ENCODE peak calls at places on chromosomes 2 and 18, in eight cellular contexts. T, N, S, V, C, R, F and X are unnamed samples. For H3K4me1, the result is how much of the 10 kb centered on the place peaks cover.

GRCh38 chr2:127901339-127902072 is 15.8 kb upstream of the AMMECR1L start:
- DNase-seq in T (peak), N (peak), S (no peak), V (no peak), C (no peak), R (no peak), F (no peak), X (no peak)

GRCh38 chr2:101418704-101419663 is 31.7 kb upstream of the CREG2 start:
- DNase-seq in T (peak), N (peak), S (peak), V (peak), C (peak), R (peak), F (peak), X (peak)

GRCh38 chr2:240581811-240582210 is 4.7 kb upstream of the CAPN10 start:
- DNase-seq in T (no peak), N (no peak), S (no peak), V (peak), C (no peak), R (no peak), F (no peak), X (no peak)

GRCh38 chr2:216555274-216555673 is 56.6 kb downstream of the RPL37A start:
- DNase-seq in T (peak), N (no peak), S (no peak), V (peak), C (no peak), R (no peak), F (no peak), X (no peak)

GRCh38 chr2:163675389-163675788 is 60.4 kb downstream of the FIGN start:
- DNase-seq in T (no peak), N (no peak), S (no peak), V (no peak), C (no peak), R (no peak), F (no peak), X (no peak)

GRCh38 chr2:8803658-8804379 is 33.6 kb downstream of the KIDINS220 start:
- DNase-seq in T (peak), N (peak), S (peak), V (peak), C (no peak), R (no peak), F (no peak), X (no peak)

GRCh38 chr2:195318440-195319111 is 338.4 kb upstream of the SLC39A10 start:
- DNase-seq in T (peak), N (peak), S (peak), V (peak), C (peak), R (peak), F (peak), X (peak)

GRCh38 chr2:160376576-160376975 is 117.0 kb downstream of the RBMS1 start:
- DNase-seq in T (peak), N (no peak), S (no peak), V (peak), C (peak), R (peak), F (no peak), X (no peak)

GRCh38 chr2:68253211-68254068 is 1.1 kb upstream of the PPP3R1 start:
- DNase-seq in T (peak), N (peak), S (no peak), V (peak), C (peak), R (no peak), F (peak), X (peak)

GRCh38 chr18:10739152-10739551 is 213.3 kb downstream of the NAPG start:
- DNase-seq in T (no peak), N (no peak), S (no peak), V (peak), C (no peak), R (no peak), F (no peak), X (no peak)

GRCh38 chr2:164850235-164850634 is 8.6 kb upstream of the COBLL1 start:
- DNase-seq in T (no peak), N (no peak), S (no peak), V (no peak), C (no peak), R (no peak), F (no peak), X (no peak)

GRCh38 chr2:28956415-28956826 is 24.7 kb upstream of the TOGARAM2 start:
- DNase-seq in T (peak), N (peak), S (peak), V (no peak), C (peak), R (peak), F (no peak), X (no peak)

GRCh38 chr2:200003444-200003843 is 48.1 kb downstream of the MAIP1 start:
- DNase-seq in T (peak), N (no peak), S (no peak), V (peak), C (peak), R (no peak), F (no peak), X (no peak)

GRCh38 chr2:172234716-172235661 is 132.3 kb upstream of the DLX2 start:
- DNase-seq in T (peak), N (peak), S (no peak), V (no peak), C (peak), R (peak), F (no peak), X (no peak)

GRCh38 chr2:206230060-206230890 is 44.2 kb upstream of the ZDBF2 start:
- DNase-seq in T (peak), N (peak), S (peak), V (no peak), C (peak), R (peak), F (peak), X (no peak)

GRCh38 chr2:233101826-233102225 is 41.7 kb downstream of the INPP5D start:
- DNase-seq in T (no peak), N (no peak), S (no peak), V (no peak), C (no peak), R (no peak), F (no peak), X (peak)

GRCh38 chr2:127015106-127015910 is 91.6 kb downstream of the BIN1 start:
- DNase-seq in T (peak), N (no peak), S (no peak), V (peak), C (no peak), R (no peak), F (no peak), X (no peak)

GRCh38 chr2:196249171-196249570 is 77.8 kb upstream of the STK17B start:
- DNase-seq in T (peak), N (no peak), S (no peak), V (no peak), C (no peak), R (no peak), F (no peak), X (no peak)

GRCh38 chr2:7999683-8000476 is 682.0 kb upstream of the ID2 start:
- DNase-seq in T (peak), N (no peak), S (no peak), V (no peak), C (no peak), R (peak), F (no peak), X (no peak)

GRCh38 chr18:66079401-66079800 is 328.6 kb downstream of the CDH7 start:
- DNase-seq in T (no peak), N (no peak), S (no peak), V (no peak), C (no peak), R (no peak), F (no peak), X (no peak)

GRCh38 chr2:120344214-120344990 is 1.5 kb upstream of the INHBB start:
- DNase-seq in T (peak), N (peak), S (no peak), V (peak), C (peak), R (peak), F (no peak), X (no peak)

GRCh38 chr2:120441744-120442471 is 96.0 kb downstream of the INHBB start:
- DNase-seq in T (peak), N (peak), S (no peak), V (peak), C (peak), R (peak), F (no peak), X (no peak)

GRCh38 chr2:130245976-130246375 is 47.7 kb upstream of the TUBA3E start:
- DNase-seq in T (no peak), N (no peak), S (no peak), V (no peak), C (no peak), R (no peak), F (no peak), X (no peak)

GRCh38 chr18:21210278-21210677 is 31.8 kb upstream of the GREB1L start:
- DNase-seq in T (no peak), N (no peak), S (no peak), V (no peak), C (no peak), R (no peak), F (no peak), X (no peak)

GRCh38 chr18:50928551-50928950 is 39.3 kb upstream of the ELAC1 start:
- DNase-seq in T (peak), N (no peak), S (no peak), V (no peak), C (no peak), R (no peak), F (no peak), X (no peak)

GRCh38 chr2:176960736-176961135 is 251.9 kb upstream of the HNRNPA3 start:
- DNase-seq in T (no peak), N (no peak), S (no peak), V (no peak), C (peak), R (peak), F (no peak), X (no peak)

GRCh38 chr2:143545643-143546275 is 416.5 kb downstream of the ARHGAP15 start:
- DNase-seq in T (peak), N (no peak), S (no peak), V (no peak), C (no peak), R (no peak), F (no peak), X (no peak)

GRCh38 chr2:226447896-226448295 is 351.7 kb downstream of the IRS1 start:
- DNase-seq in T (peak), N (no peak), S (no peak), V (peak), C (no peak), R (no peak), F (no peak), X (no peak)

GRCh38 chr2:205681836-205682238 is 464 bp upstream of the NRP2 start:
- DNase-seq in T (peak), N (no peak), S (no peak), V (peak), C (peak), R (peak), F (no peak), X (peak)

GRCh38 chr2:100139114-100139513 is 3.3 kb downstream of the AFF3 start:
- DNase-seq in T (no peak), N (no peak), S (no peak), V (no peak), C (no peak), R (no peak), F (no peak), X (no peak)

GRCh38 chr18:13381907-13382682 is 163.5 kb downstream of the LDLRAD4 start:
- DNase-seq in T (peak), N (no peak), S (no peak), V (no peak), C (no peak), R (no peak), F (peak), X (no peak)

GRCh38 chr2:11203480-11203879 is 48.2 kb downstream of the SLC66A3 start:
- DNase-seq in T (peak), N (no peak), S (peak), V (peak), C (no peak), R (no peak), F (no peak), X (no peak)

GRCh38 chr2:77642339-77642738 is 120.2 kb upstream of the LRRTM4 start:
- DNase-seq in T (no peak), N (no peak), S (no peak), V (no peak), C (no peak), R (no peak), F (no peak), X (no peak)

GRCh38 chr18:25305584-25305983 is 46.4 kb downstream of the ZNF521 start:
- DNase-seq in T (peak), N (no peak), S (no peak), V (peak), C (no peak), R (no peak), F (no peak), X (no peak)

GRCh38 chr2:158994920-158995676 is 26.7 kb downstream of the TANC1 start:
- DNase-seq in T (no peak), N (peak), S (no peak), V (no peak), C (peak), R (peak), F (peak), X (no peak)

GRCh38 chr2:134252092-134252775 is 1.6 kb upstream of the MGAT5 start:
- DNase-seq in T (peak), N (no peak), S (no peak), V (no peak), C (no peak), R (no peak), F (no peak), X (peak)

GRCh38 chr2:134250840-134251461 is 2.9 kb upstream of the MGAT5 start:
- DNase-seq in T (no peak), N (no peak), S (no peak), V (no peak), C (no peak), R (no peak), F (no peak), X (peak)

GRCh38 chr2:134247679-134248078 is 6.2 kb upstream of the MGAT5 start:
- DNase-seq in T (no peak), N (no peak), S (no peak), V (no peak), C (no peak), R (no peak), F (no peak), X (peak)

GRCh38 chr2:134248913-134249312 is 5.0 kb upstream of the MGAT5 start:
- DNase-seq in T (no peak), N (no peak), S (no peak), V (no peak), C (no peak), R (no peak), F (no peak), X (no peak)

GRCh38 chr2:134249755-134250154 is 4.1 kb upstream of the MGAT5 start:
- DNase-seq in T (no peak), N (no peak), S (no peak), V (no peak), C (no peak), R (no peak), F (no peak), X (no peak)
- H3K4me3 ChIP-seq in T (no peak), N (no peak), S (no peak), V (no peak), C (no peak), R (no peak), F (no peak), X (peak)

DNA sequence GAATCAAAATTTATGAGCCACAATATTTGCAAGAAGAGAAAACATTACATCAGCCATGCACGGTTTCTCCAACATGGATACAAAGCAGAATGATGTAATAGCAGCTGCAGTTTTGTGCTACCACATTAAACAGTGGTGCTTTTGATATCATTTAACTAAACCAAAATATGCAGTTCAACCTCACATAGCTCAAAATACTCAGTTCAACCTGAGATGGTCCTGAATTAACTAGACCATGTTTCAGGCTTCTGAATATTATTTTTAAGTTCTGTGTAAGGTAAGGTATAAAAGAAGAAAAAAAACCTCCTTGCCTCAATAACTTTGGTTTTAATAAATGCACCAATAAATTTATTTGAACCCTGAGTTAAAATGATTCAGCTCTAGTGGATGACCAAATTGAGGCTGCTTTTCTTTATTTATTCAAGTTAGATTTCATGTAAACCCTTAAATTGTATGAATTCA is 18.8 kb upstream of the TSPYL6 start:
- DNase-seq in T (peak), N (no peak), S (no peak), V (no peak), C (no peak), R (no peak), F (no peak), X (peak)
- TF ChIP-seq EZH2phosphoT487 in T (no peak), N (no peak), S (no peak), V (no peak), C (no peak), R (no peak), F (no peak), X (no peak)

GRCh38 chr2:46300406-46300832 is 3.2 kb downstream of the EPAS1 start:
- DNase-seq in T (no peak), N (peak), S (no peak), V (no peak), C (no peak), R (no peak), F (no peak), X (no peak)
- H3K4me1 ChIP-seq in T (under half), N (under half), S (under half), V (under half), C (under half), R (under half), F (under half), X (under half)

GRCh38 chr2:106542730-106543359 is 55.7 kb downstream of the CD8B2 start:
- DNase-seq in T (peak), N (peak), S (peak), V (peak), C (peak), R (peak), F (peak), X (peak)

GRCh38 chr2:106551466-106552130 is 64.4 kb downstream of the CD8B2 start:
- DNase-seq in T (no peak), N (peak), S (no peak), V (no peak), C (no peak), R (no peak), F (no peak), X (no peak)

GRCh38 chr2:106547104-106547503 is 59.9 kb downstream of the CD8B2 start:
- DNase-seq in T (no peak), N (no peak), S (no peak), V (no peak), C (no peak), R (no peak), F (no peak), X (no peak)

GRCh38 chr2:106547516-106547915 is 60.4 kb downstream of the CD8B2 start:
- DNase-seq in T (no peak), N (no peak), S (no peak), V (no peak), C (no peak), R (no peak), F (no peak), X (no peak)

DNA sequence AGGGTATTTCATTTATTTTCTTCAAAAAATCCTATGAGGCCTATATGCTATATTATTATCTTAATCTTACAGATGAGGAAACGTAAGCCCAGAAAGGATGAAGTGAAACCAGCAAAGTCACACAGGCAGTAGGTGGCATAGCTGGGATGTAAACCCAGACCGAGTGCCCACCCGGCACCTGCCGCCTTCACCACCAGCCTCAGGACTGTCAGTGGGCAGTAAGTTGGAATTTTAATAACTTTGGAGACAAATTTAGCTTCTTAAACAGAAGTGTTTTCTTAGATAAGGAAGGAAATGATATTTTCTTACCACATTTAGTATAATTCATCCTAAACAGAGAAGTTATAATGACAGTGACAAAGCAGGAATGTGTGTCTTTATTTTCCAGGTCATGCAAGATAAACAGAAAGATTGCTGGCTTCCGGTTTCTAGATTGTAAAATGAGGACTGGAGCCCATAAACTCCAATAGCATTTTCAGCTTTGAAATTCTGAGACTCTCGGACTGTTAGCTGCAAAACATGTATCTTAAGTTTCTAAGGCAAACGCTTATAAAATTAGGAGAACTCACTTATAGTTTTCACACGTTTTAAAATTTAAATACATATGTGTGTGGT is 59.3 kb downstream of the CD8B2 start:
- DNase-seq in T (no peak), N (no peak), S (no peak), V (no peak), C (no peak), R (no peak), F (no peak), X (no peak)
- H3K4me3 ChIP-seq in T (no peak), N (no peak), S (no peak), V (no peak), C (no peak), R (no peak), F (no peak), X (no peak)

GRCh38 chr18:22983175-22983574 is 50.0 kb downstream of the RBBP8 start:
- DNase-seq in T (peak), N (peak), S (peak), V (peak), C (peak), R (peak), F (peak), X (peak)
- TF ChIP-seq EZH2phosphoT487 in T (no peak), N (no peak), S (no peak), V (no peak), C (no peak), R (no peak), F (no peak), X (no peak)

GRCh38 chr2:241822264-241822623 is 13.3 kb downstream of the NEU4 start:
- DNase-seq in T (no peak), N (no peak), S (no peak), V (no peak), C (no peak), R (no peak), F (no peak), X (no peak)
- H3K4me1 ChIP-seq in T (under half), N (under half), S (under half), V (under half), C (under half), R (under half), F (under half), X (under half)

DNA sequence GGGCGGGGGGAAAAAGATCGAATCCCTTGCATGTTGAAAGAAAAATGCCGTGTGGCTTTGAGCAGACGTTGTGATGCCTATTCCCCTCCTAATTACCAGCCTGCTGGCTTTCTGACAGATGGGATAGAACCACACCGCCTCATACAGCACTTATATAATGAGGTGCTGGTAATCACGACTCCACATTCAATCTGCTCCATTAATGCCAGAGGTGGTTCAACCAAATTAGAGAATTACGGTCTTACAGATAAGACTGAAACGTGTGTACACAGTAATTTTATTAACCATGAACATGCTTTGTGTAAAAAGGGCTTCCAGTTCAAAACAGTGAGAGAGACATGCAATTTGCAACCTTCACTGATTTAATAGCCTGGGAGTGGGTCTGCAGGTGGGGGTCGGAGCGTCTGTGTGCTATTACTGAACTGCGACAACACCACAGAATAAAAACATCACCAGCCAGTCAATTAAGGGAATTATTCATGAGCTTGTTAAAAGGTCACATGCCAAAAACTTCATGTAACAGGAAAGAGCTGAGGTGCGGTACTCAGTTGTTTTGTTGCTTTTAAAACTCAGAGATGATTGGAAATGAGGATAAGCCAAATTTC is 195.8 kb downstream of the TMEM163 start:
- DNase-seq in T (no peak), N (no peak), S (no peak), V (no peak), C (no peak), R (no peak), F (no peak), X (no peak)
- H3K4me3 ChIP-seq in T (no peak), N (no peak), S (no peak), V (no peak), C (no peak), R (no peak), F (no peak), X (no peak)